ENCODE peak calls at places on chromosome 20, in six cellular contexts. S, X, C, O, E and U are unnamed samples.

GRCh38 chr20:61951695-61952533 is 113.8 kb downstream of the TAF4 start:
- DNase-seq in X (no peak), E (peak), O (no peak), S (no peak), C (peak), U (peak)

GRCh38 chr20:37192137-37192854 is 12.9 kb upstream of the MROH8 start:
- DNase-seq in O (peak), E (peak), X (peak), S (peak), C (peak), U (peak)

GRCh38 chr20:9068896-9069663 is at the start of gene PLCB4:
- DNase-seq in C (peak), S (peak), E (peak), X (no peak), O (no peak), U (peak)

GRCh38 chr20:63226020-63226943 is 9.4 kb upstream of the BIRC7 start:
- DNase-seq in X (no peak), S (no peak), C (no peak), O (no peak), E (no peak), U (no peak)

GRCh38 chr20:57425150-57426013 is 34.2 kb downstream of the RBM38 start:
- DNase-seq in O (no peak), E (no peak), S (no peak), C (no peak), X (no peak), U (no peak)

GRCh38 chr20:32474967-32475819 is 109.9 kb downstream of the NOL4L start:
- DNase-seq in C (peak), E (peak), S (peak), X (peak), O (no peak), U (peak)

GRCh38 chr20:45114465-45115385 is at the start of gene WFDC5:
- DNase-seq in X (no peak), C (no peak), S (no peak), O (no peak), E (no peak), U (no peak)

GRCh38 chr20:24938498-24938897 is 10.6 kb upstream of the CST7 start:
- DNase-seq in S (no peak), O (no peak), E (no peak), X (no peak), C (no peak), U (no peak)

GRCh38 chr20:52082612-52083011 is 109.0 kb downstream of the ZFP64 start:
- DNase-seq in O (no peak), X (no peak), E (no peak), S (no peak), C (no peak), U (no peak)

GRCh38 chr20:44349349-44349748 is 6.2 kb upstream of the HNF4A start:
- DNase-seq in S (no peak), X (no peak), O (no peak), C (no peak), E (no peak), U (no peak)

GRCh38 chr20:15992564-15992963 is 580.7 kb downstream of the KIF16B start:
- DNase-seq in S (no peak), E (no peak), O (no peak), C (no peak), X (no peak), U (no peak)

GRCh38 chr20:51450221-51450712 is 92.3 kb downstream of the NFATC2 start:
- DNase-seq in E (no peak), S (no peak), X (no peak), O (no peak), C (no peak), U (no peak)

GRCh38 chr20:10461495-10461894 is 26.4 kb downstream of the SLX4IP start:
- DNase-seq in O (no peak), S (no peak), E (no peak), C (no peak), X (no peak), U (no peak)

GRCh38 chr20:829531-829930 is 4.0 kb upstream of the FAM110A start:
- DNase-seq in S (no peak), C (no peak), E (no peak), O (no peak), X (no peak), U (no peak)

GRCh38 chr20:62707981-62708521 is 585 bp upstream of the NTSR1 start:
- DNase-seq in S (no peak), E (no peak), X (no peak), O (peak), C (no peak), U (no peak)

GRCh38 chr20:47748851-47749250 is 36.4 kb downstream of the SULF2 start:
- DNase-seq in S (no peak), C (peak), X (no peak), E (no peak), O (no peak), U (no peak)

GRCh38 chr20:46708172-46708860 is 1.1 kb upstream of the SLC2A10 start:
- DNase-seq in S (no peak), X (no peak), C (no peak), O (no peak), E (no peak), U (no peak)

GRCh38 chr20:58558483-58559367 is 43.5 kb upstream of the APCDD1L start:
- DNase-seq in S (no peak), E (no peak), C (no peak), X (no peak), O (no peak), U (no peak)
- TF ChIP-seq CTCF in S (peak), E (no peak), C (no peak), X (no peak), O (no peak), U (peak)

DNA sequence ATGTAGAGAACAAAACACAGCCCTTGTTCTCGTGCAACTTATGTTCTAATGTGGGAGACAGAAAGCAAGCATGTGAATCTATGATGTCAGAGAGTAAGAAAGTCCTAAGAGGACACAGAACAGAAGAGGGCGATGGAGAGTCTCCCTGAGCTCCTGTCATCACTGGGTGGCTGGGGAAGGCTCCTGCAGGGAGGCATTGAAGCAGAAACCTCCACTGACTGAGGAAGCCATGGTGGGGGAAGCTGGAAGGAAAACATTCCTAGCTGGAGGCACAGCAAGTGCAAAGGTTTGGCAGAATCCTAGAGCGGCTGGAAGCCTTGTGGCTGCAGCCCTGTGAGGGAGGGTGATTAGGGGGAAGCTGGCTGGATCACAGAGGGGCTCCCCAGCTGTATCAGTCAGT is 248.0 kb downstream of the CDH26 start:
- DNase-seq in S (peak), X (no peak), C (no peak), O (no peak), E (no peak), U (no peak)
- TF ChIP-seq CTCF in S (peak), X (peak), C (no peak), O (no peak), E (no peak), U (peak)

GRCh38 chr20:59519707-59520014 is 84.7 kb upstream of the PHACTR3 start:
- DNase-seq in E (no peak), X (no peak), C (no peak), O (no peak), S (no peak), U (no peak)
- TF ChIP-seq CTCF in E (no peak), X (no peak), C (no peak), O (no peak), S (peak), U (peak)

DNA sequence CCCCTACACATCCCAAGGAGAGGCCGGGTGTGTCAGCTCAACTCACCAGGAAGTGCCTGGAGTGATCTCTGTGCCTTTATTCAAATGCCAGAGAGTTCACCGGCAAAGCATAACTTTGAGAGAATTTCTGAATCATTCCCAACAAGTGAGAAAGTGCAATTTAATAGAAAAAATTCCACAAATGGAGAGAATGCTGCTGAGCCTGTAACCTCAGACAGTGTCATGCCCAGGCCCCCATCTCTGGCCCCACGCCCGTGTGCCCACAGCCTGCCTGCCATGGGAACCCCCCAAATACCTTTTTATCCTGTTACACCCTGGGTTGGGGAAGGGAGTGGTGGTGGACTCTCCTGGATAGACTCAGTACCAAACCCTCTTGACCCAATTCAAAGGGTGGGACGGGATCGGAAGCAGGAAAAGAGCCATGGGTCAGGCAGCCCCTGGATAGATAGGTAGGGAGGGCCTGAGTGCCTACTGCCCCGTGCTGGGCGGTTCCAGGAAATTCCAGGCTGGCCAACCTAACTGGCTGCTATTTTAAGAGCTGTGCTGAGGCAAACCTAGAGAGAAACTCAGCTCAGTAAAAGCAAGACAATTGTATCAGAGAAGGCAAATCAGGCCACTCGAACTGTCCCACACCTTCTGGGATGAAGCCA is 179.0 kb upstream of the FOXA2 start:
- DNase-seq in S (no peak), E (no peak), X (no peak), O (no peak), C (peak), U (no peak)
- TF ChIP-seq CTCF in S (no peak), E (no peak), X (no peak), O (no peak), C (no peak), U (no peak)

DNA sequence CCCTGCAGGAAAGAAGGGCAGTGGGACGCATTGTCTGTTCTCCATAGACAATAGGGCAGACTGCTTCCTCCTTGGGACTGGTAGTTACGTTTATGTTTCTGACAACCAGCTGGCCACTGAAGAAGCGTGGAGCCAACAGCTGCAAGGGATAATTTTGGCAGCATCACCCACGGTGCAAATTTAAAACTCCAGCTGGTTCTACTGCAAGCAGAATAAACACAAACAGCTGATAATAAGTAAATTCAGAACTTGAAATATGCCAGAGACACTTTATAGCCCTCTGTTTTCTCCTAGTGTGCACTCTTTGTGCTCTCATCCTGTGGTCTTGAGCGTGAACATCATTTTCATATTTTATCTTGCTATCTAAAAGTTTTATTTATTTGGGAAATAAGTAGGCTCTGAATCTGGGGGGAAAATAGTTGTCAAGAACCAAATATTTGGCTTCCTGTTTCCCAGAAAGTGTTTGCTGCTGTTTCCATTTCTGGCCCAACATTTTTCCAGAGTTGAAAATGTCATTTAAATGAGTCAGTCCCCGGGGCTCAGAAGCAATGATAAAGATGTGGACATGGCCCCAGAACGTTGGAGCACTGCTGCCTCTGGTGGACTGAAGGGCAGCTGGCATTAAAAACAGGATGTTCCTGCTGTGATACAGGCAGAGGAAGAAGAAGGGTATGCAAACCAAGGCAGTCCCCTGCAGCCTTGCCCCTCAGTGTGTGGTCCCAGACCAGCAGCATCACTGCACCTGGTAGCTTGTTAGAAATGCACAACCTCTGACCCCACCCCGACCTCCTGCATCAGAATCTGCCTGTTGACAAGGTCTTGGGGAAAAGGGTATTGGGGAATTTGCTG is 12.5 kb upstream of the THBD start:
- DNase-seq in C (peak), O (no peak), X (peak), E (peak), S (peak), U (no peak)
- TF ChIP-seq CTCF in C (peak), O (no peak), X (peak), E (peak), S (peak), U (peak)

DNA sequence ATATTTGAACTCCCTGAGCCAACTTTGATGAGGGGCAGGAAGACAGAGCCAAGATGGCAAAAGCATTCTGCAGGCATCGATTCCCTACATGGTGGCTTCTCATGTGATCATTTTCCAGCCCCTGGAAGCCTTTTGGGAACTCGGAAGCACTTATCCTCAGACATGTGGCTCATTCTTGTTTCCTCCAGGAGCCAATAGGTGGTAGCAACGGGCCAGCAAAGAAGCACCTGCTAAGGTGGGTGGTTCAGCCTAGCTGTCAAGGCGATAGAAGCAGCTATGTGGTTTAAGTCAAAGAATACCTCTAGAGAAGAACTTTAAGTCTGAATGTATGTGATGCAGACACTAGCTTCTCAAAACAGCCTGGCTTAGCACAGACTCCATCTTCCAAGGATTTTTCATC is 64.9 kb upstream of the PAX1 start:
- DNase-seq in C (no peak), X (no peak), S (no peak), E (no peak), O (no peak), U (no peak)
- TF ChIP-seq CTCF in C (no peak), X (no peak), S (no peak), E (no peak), O (no peak), U (no peak)

DNA sequence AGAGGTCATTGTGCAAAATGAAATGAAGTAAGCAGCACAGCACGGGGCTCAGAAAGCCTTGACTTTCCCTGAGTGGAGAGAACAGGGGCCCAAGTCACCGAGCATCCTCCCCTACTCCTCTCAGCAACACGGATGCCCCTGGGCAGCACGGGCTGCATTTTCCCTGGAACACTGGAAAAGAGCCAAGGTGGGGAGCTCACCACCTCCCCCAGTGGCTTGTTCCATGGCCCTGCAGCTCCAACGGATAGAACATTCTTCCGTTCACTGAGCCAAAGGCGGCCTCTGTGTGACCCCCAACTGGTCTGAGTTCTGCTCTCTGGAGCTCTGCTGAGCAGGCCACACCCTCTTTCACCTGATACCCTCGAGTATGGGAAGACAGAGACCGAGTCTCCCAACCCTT is 20.8 kb upstream of the EMILIN3 start:
- DNase-seq in E (no peak), O (no peak), S (no peak), C (no peak), X (no peak), U (no peak)
- TF ChIP-seq CTCF in E (no peak), O (no peak), S (no peak), C (no peak), X (no peak), U (no peak)